ENCODE peak calls at places on chromosome 1, in seven cellular contexts. One of them, this sample, is unnamed.

GRCh38 chr1:203327684-203328457 is 22.6 kb downstream of the BTG2 start:
- DNase-seq in HFF-Myc: no peak
- DNase-seq in ovary: peak; percentile 77
- DNase-seq in body of pancreas: peak; percentile 74
- DNase-seq in neural progenitor cell: peak; percentile 93
- DNase-seq in ascending aorta: peak; percentile 84
- DNase-seq in spleen: no peak
- DNase-seq in this sample: peak; percentile 77

GRCh38 chr1:240245629-240246020 is 153.9 kb downstream of the FMN2 start:
- DNase-seq in HFF-Myc: no peak
- DNase-seq in ovary: no peak
- DNase-seq in body of pancreas: no peak
- DNase-seq in neural progenitor cell: no peak
- DNase-seq in ascending aorta: no peak
- DNase-seq in spleen: no peak
- DNase-seq in this sample: no peak

GRCh38 chr1:20029178-20029912 is 40.6 kb upstream of the PLA2G5 start:
- DNase-seq in HFF-Myc: no peak
- DNase-seq in ovary: peak; percentile 68
- DNase-seq in body of pancreas: no peak
- DNase-seq in neural progenitor cell: no peak
- DNase-seq in ascending aorta: no peak
- DNase-seq in spleen: no peak
- DNase-seq in this sample: no peak

GRCh38 chr1:228083871-228084278 is 1.4 kb downstream of the ARF1 start:
- DNase-seq in HFF-Myc: no peak
- DNase-seq in ovary: no peak
- DNase-seq in body of pancreas: no peak
- DNase-seq in neural progenitor cell: peak; percentile 50
- DNase-seq in ascending aorta: no peak
- DNase-seq in spleen: peak; percentile 84
- DNase-seq in this sample: no peak

GRCh38 chr1:222249261-222249660 is 298.6 kb downstream of the HHIPL2 start:
- DNase-seq in HFF-Myc: no peak
- DNase-seq in ovary: no peak
- DNase-seq in body of pancreas: no peak
- DNase-seq in neural progenitor cell: no peak
- DNase-seq in ascending aorta: no peak
- DNase-seq in spleen: no peak
- DNase-seq in this sample: no peak

GRCh38 chr1:201945157-201945556 is 1.2 kb downstream of the LMOD1 start:
- DNase-seq in HFF-Myc: no peak
- DNase-seq in ovary: no peak
- DNase-seq in body of pancreas: no peak
- DNase-seq in neural progenitor cell: peak; percentile 56
- DNase-seq in ascending aorta: no peak
- DNase-seq in spleen: no peak
- DNase-seq in this sample: no peak

GRCh38 chr1:12598914-12599463 is 19.0 kb downstream of the DHRS3 start:
- DNase-seq in HFF-Myc: no peak
- DNase-seq in ovary: no peak
- DNase-seq in body of pancreas: no peak
- DNase-seq in neural progenitor cell: no peak
- DNase-seq in ascending aorta: no peak
- DNase-seq in spleen: no peak
- DNase-seq in this sample: no peak

GRCh38 chr1:11453742-11454442 is 25.1 kb upstream of the DISP3 start:
- DNase-seq in HFF-Myc: no peak
- DNase-seq in ovary: no peak
- DNase-seq in body of pancreas: no peak
- DNase-seq in neural progenitor cell: no peak
- DNase-seq in ascending aorta: no peak
- DNase-seq in spleen: no peak
- DNase-seq in this sample: no peak

GRCh38 chr1:180948357-180948756 is 35.7 kb downstream of the KIAA1614 start:
- DNase-seq in HFF-Myc: no peak
- DNase-seq in ovary: peak; percentile 65
- DNase-seq in body of pancreas: no peak
- DNase-seq in neural progenitor cell: no peak
- DNase-seq in ascending aorta: no peak
- DNase-seq in spleen: no peak
- DNase-seq in this sample: peak; percentile 26

GRCh38 chr1:228347181-228347580 is 59.5 kb downstream of the TRIM11 start:
- DNase-seq in HFF-Myc: no peak
- DNase-seq in ovary: peak; percentile 6
- DNase-seq in body of pancreas: peak; percentile 2
- DNase-seq in neural progenitor cell: no peak
- DNase-seq in ascending aorta: peak; percentile 43
- DNase-seq in spleen: no peak
- DNase-seq in this sample: no peak

GRCh38 chr1:53328490-53329182 is 766 bp upstream of the LRP8 start:
- DNase-seq in HFF-Myc: no peak
- DNase-seq in ovary: no peak
- DNase-seq in body of pancreas: no peak
- DNase-seq in neural progenitor cell: peak; percentile 72
- DNase-seq in ascending aorta: no peak
- DNase-seq in spleen: peak; percentile 81
- DNase-seq in this sample: no peak

GRCh38 chr1:57782357-57782756 is 358.5 kb upstream of the DAB1 start:
- DNase-seq in HFF-Myc: no peak
- DNase-seq in ovary: no peak
- DNase-seq in body of pancreas: no peak
- DNase-seq in neural progenitor cell: no peak
- DNase-seq in ascending aorta: no peak
- DNase-seq in spleen: no peak
- DNase-seq in this sample: no peak

GRCh38 chr1:24878775-24879742 is 51.0 kb downstream of the RUNX3 start:
- DNase-seq in HFF-Myc: peak; percentile 7
- DNase-seq in ovary: no peak
- DNase-seq in body of pancreas: no peak
- DNase-seq in neural progenitor cell: no peak
- DNase-seq in ascending aorta: peak; percentile 25
- DNase-seq in spleen: no peak
- DNase-seq in this sample: no peak

GRCh38 chr1:65431111-65431705 is 10.7 kb downstream of the LEPR start:
- DNase-seq in HFF-Myc: no peak
- DNase-seq in ovary: no peak
- DNase-seq in body of pancreas: no peak
- DNase-seq in neural progenitor cell: peak; percentile 44
- DNase-seq in ascending aorta: no peak
- DNase-seq in spleen: no peak
- DNase-seq in this sample: peak; percentile 36

GRCh38 chr1:198465201-198466144 is 75.0 kb downstream of the ATP6V1G3 start:
- DNase-seq in HFF-Myc: peak; percentile 43
- DNase-seq in ovary: no peak
- DNase-seq in body of pancreas: no peak
- DNase-seq in neural progenitor cell: peak; percentile 55
- DNase-seq in ascending aorta: no peak
- DNase-seq in spleen: no peak
- DNase-seq in this sample: peak; percentile 23

GRCh38 chr1:88237026-88237425 is 447.0 kb upstream of the PKN2 start:
- DNase-seq in HFF-Myc: peak; percentile 10
- DNase-seq in ovary: no peak
- DNase-seq in body of pancreas: no peak
- DNase-seq in neural progenitor cell: peak; percentile 42
- DNase-seq in ascending aorta: no peak
- DNase-seq in spleen: no peak
- DNase-seq in this sample: no peak

GRCh38 chr1:27348861-27349783 is 7.3 kb downstream of the SYTL1 start:
- DNase-seq in HFF-Myc: no peak
- DNase-seq in ovary: no peak
- DNase-seq in body of pancreas: peak; percentile 82
- DNase-seq in neural progenitor cell: peak; percentile 84
- DNase-seq in ascending aorta: no peak
- DNase-seq in spleen: peak; percentile 84
- DNase-seq in this sample: no peak

GRCh38 chr1:27097484-27097917 is 57.4 kb downstream of the SLC9A1 start:
- DNase-seq in HFF-Myc: no peak
- DNase-seq in ovary: peak; percentile 85
- DNase-seq in body of pancreas: peak; percentile 78
- DNase-seq in neural progenitor cell: peak; percentile 76
- DNase-seq in ascending aorta: peak; percentile 90
- DNase-seq in spleen: peak; percentile 92
- DNase-seq in this sample: peak; percentile 84

GRCh38 chr1:219555031-219555667 is 57.8 kb downstream of the ZC3H11B start:
- DNase-seq in HFF-Myc: no peak
- DNase-seq in ovary: no peak
- DNase-seq in body of pancreas: no peak
- DNase-seq in neural progenitor cell: peak; percentile 79
- DNase-seq in ascending aorta: no peak
- DNase-seq in spleen: no peak
- DNase-seq in this sample: no peak

GRCh38 chr1:168913711-168914463 is 184.9 kb upstream of the DPT start:
- DNase-seq in HFF-Myc: no peak
- DNase-seq in ovary: no peak
- DNase-seq in body of pancreas: peak; percentile 10
- DNase-seq in neural progenitor cell: no peak
- DNase-seq in ascending aorta: no peak
- DNase-seq in spleen: no peak
- DNase-seq in this sample: no peak

DNA sequence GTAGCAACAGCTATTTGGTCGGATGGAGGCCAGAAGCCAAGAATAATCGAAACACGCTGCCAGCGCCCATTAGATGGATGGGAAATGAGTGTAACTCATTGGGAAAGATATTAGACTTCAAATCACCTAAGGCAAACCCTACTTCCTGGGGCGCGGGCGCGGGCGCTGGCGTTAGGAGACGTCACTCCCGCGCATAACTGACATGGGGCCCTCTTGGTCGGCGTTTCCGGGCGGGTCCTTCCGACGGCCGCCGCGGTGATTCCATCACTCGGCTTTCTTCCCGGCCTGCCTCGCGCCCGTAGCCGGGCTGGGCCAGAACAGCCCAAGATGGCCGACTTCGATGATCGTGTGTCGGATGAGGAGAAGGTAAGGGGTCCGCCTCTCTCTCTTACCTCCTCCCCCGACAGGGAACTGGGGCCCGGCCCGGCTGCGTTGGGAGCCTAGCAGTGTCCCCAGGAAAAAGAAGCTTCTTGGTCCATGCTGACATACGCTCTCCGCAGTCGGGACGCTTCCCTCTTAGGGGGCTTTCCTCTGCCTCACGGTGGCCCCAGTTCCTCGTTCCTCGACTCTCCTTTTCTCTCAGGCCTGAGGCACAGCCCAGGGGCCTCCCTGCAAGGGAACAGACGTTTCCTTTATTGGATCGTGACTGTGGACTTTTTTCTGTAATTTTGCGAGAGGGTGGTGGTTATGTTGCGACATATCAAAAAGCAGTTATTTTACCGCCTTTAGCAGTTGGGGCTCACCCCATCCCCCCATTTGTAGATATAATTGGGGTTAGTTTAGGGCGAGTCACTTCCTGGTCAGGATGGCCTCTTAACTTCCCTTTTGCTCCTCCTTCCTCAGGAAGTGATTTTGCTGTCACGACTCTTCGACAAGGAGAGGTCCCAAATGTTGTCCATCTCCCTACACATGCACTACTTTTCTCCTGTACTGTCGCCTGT is at the start of gene CAPZA1:
- DNase-seq in HFF-Myc: peak; percentile 66
- DNase-seq in ovary: peak; percentile 90
- DNase-seq in body of pancreas: peak; percentile 93
- DNase-seq in neural progenitor cell: peak; percentile 93
- DNase-seq in ascending aorta: peak; percentile 95
- DNase-seq in spleen: peak; percentile 98
- DNase-seq in this sample: peak; percentile 86
- TF ChIP-seq CTCF in HFF-Myc: no peak
- TF ChIP-seq CTCF in ovary: no peak
- TF ChIP-seq CTCF in body of pancreas: no peak
- TF ChIP-seq CTCF in neural progenitor cell: no peak
- TF ChIP-seq CTCF in ascending aorta: no peak
- TF ChIP-seq CTCF in spleen: no peak
- TF ChIP-seq CTCF in this sample: peak; percentile 13

GRCh38 chr1:152917794-152918193 is 9.4 kb downstream of the IVL start:
- DNase-seq in HFF-Myc: no peak
- DNase-seq in ovary: no peak
- DNase-seq in body of pancreas: peak; percentile 12
- DNase-seq in neural progenitor cell: no peak
- DNase-seq in ascending aorta: no peak
- DNase-seq in spleen: no peak
- DNase-seq in this sample: no peak
- TF ChIP-seq CTCF in HFF-Myc: no peak
- TF ChIP-seq CTCF in ovary: no peak
- TF ChIP-seq CTCF in body of pancreas: peak; percentile 41
- TF ChIP-seq CTCF in neural progenitor cell: no peak
- TF ChIP-seq CTCF in ascending aorta: no peak
- TF ChIP-seq CTCF in spleen: no peak
- TF ChIP-seq CTCF in this sample: peak; percentile 19

GRCh38 chr1:113106910-113107309 is 33.9 kb downstream of the LRIG2 start:
- DNase-seq in HFF-Myc: no peak
- DNase-seq in ovary: no peak
- DNase-seq in body of pancreas: no peak
- DNase-seq in neural progenitor cell: no peak
- DNase-seq in ascending aorta: no peak
- DNase-seq in spleen: no peak
- DNase-seq in this sample: no peak

GRCh38 chr1:113109908-113110554 is 37.0 kb downstream of the LRIG2 start:
- DNase-seq in HFF-Myc: peak; percentile 56
- DNase-seq in ovary: peak; percentile 66
- DNase-seq in body of pancreas: peak; percentile 23
- DNase-seq in neural progenitor cell: no peak
- DNase-seq in ascending aorta: no peak
- DNase-seq in spleen: no peak
- DNase-seq in this sample: no peak
- TF ChIP-seq CTCF in HFF-Myc: peak; percentile 9
- TF ChIP-seq CTCF in ovary: peak; percentile 52
- TF ChIP-seq CTCF in body of pancreas: no peak
- TF ChIP-seq CTCF in neural progenitor cell: no peak
- TF ChIP-seq CTCF in ascending aorta: no peak
- TF ChIP-seq CTCF in spleen: no peak
- TF ChIP-seq CTCF in this sample: no peak

GRCh38 chr1:46198026-46198826 is at the start of gene POMGNT1:
- DNase-seq in HFF-Myc: no peak
- DNase-seq in ovary: peak; percentile 65
- DNase-seq in body of pancreas: peak; percentile 72
- DNase-seq in neural progenitor cell: peak; percentile 89
- DNase-seq in ascending aorta: peak; percentile 84
- DNase-seq in spleen: peak; percentile 94
- DNase-seq in this sample: peak; percentile 97
- TF ChIP-seq CTCF in HFF-Myc: no peak
- TF ChIP-seq CTCF in ovary: no peak
- TF ChIP-seq CTCF in body of pancreas: no peak
- TF ChIP-seq CTCF in neural progenitor cell: peak; percentile 24
- TF ChIP-seq CTCF in ascending aorta: no peak
- TF ChIP-seq CTCF in spleen: no peak
- TF ChIP-seq CTCF in this sample: no peak

GRCh38 chr1:205317311-205317917 is 4.1 kb downstream of the NUAK2 start:
- DNase-seq in HFF-Myc: no peak
- DNase-seq in ovary: peak; percentile 62
- DNase-seq in body of pancreas: peak; percentile 98
- DNase-seq in neural progenitor cell: no peak
- DNase-seq in ascending aorta: no peak
- DNase-seq in spleen: peak; percentile 81
- DNase-seq in this sample: no peak
- TF ChIP-seq CTCF in HFF-Myc: no peak
- TF ChIP-seq CTCF in ovary: no peak
- TF ChIP-seq CTCF in body of pancreas: no peak
- TF ChIP-seq CTCF in neural progenitor cell: no peak
- TF ChIP-seq CTCF in ascending aorta: no peak
- TF ChIP-seq CTCF in spleen: no peak
- TF ChIP-seq CTCF in this sample: no peak

GRCh38 chr1:155184835-155185782 is 11.5 kb downstream of the TRIM46 start:
- DNase-seq in HFF-Myc: no peak
- DNase-seq in ovary: peak; percentile 23
- DNase-seq in body of pancreas: peak; percentile 93
- DNase-seq in neural progenitor cell: no peak
- DNase-seq in ascending aorta: no peak
- DNase-seq in spleen: peak; percentile 88
- DNase-seq in this sample: peak; percentile 83
- TF ChIP-seq CTCF in HFF-Myc: no peak
- TF ChIP-seq CTCF in ovary: no peak
- TF ChIP-seq CTCF in body of pancreas: no peak
- TF ChIP-seq CTCF in neural progenitor cell: no peak
- TF ChIP-seq CTCF in ascending aorta: no peak
- TF ChIP-seq CTCF in spleen: peak; percentile 12
- TF ChIP-seq CTCF in this sample: peak; percentile 25

GRCh38 chr1:29752141-29752540 is 515.8 kb downstream of the PTPRU start:
- DNase-seq in HFF-Myc: no peak
- DNase-seq in ovary: no peak
- DNase-seq in body of pancreas: no peak
- DNase-seq in neural progenitor cell: peak; percentile 78
- DNase-seq in ascending aorta: no peak
- DNase-seq in spleen: no peak
- DNase-seq in this sample: no peak
- TF ChIP-seq CTCF in HFF-Myc: no peak
- TF ChIP-seq CTCF in ovary: no peak
- TF ChIP-seq CTCF in body of pancreas: no peak
- TF ChIP-seq CTCF in neural progenitor cell: no peak
- TF ChIP-seq CTCF in ascending aorta: no peak
- TF ChIP-seq CTCF in spleen: no peak
- TF ChIP-seq CTCF in this sample: no peak

This sample was measured in GM13977.